ENCODE peak calls at places on chromosomes 13 and 19, in eight cellular contexts. One of them, this sample, is unnamed.

GRCh38 chr19:6803036-6803404 is 30.5 kb downstream of the VAV1 start:
- DNase-seq in left ventricle myocardium superior: no peak
- DNase-seq in stromal cell of bone marrow: no peak
- DNase-seq in NCI-H446 treated with DMSO at 0.1 percent for 48 hours: no peak
- DNase-seq in non-pigmented ciliary epithelial cell: no peak
- DNase-seq in fibroblast of lung: no peak
- DNase-seq in substantia nigra: no peak
- DNase-seq in amygdala: no peak
- DNase-seq in this sample: no peak

GRCh38 chr19:33448159-33448516 is 73.5 kb downstream of the PEPD start:
- DNase-seq in left ventricle myocardium superior: no peak
- DNase-seq in stromal cell of bone marrow: no peak
- DNase-seq in NCI-H446 treated with DMSO at 0.1 percent for 48 hours: no peak
- DNase-seq in non-pigmented ciliary epithelial cell: no peak
- DNase-seq in fibroblast of lung: no peak
- DNase-seq in substantia nigra: no peak
- DNase-seq in amygdala: no peak
- DNase-seq in this sample: no peak

GRCh38 chr13:52162279-52163101 is 3.1 kb upstream of the NEK3 start:
- DNase-seq in left ventricle myocardium superior: no peak
- DNase-seq in stromal cell of bone marrow: peak
- DNase-seq in NCI-H446 treated with DMSO at 0.1 percent for 48 hours: no peak
- DNase-seq in non-pigmented ciliary epithelial cell: no peak
- DNase-seq in fibroblast of lung: peak
- DNase-seq in substantia nigra: no peak
- DNase-seq in amygdala: no peak
- DNase-seq in this sample: no peak

GRCh38 chr13:76425930-76426329 is 460.3 kb downstream of the KCTD12 start:
- DNase-seq in left ventricle myocardium superior: no peak
- DNase-seq in stromal cell of bone marrow: peak
- DNase-seq in NCI-H446 treated with DMSO at 0.1 percent for 48 hours: peak
- DNase-seq in non-pigmented ciliary epithelial cell: peak
- DNase-seq in fibroblast of lung: peak
- DNase-seq in substantia nigra: no peak
- DNase-seq in amygdala: no peak
- DNase-seq in this sample: no peak

GRCh38 chr13:109859216-109859835 is 72.9 kb upstream of the IRS2 start:
- DNase-seq in left ventricle myocardium superior: no peak
- DNase-seq in stromal cell of bone marrow: no peak
- DNase-seq in NCI-H446 treated with DMSO at 0.1 percent for 48 hours: no peak
- DNase-seq in non-pigmented ciliary epithelial cell: no peak
- DNase-seq in fibroblast of lung: no peak
- DNase-seq in substantia nigra: no peak
- DNase-seq in amygdala: no peak
- DNase-seq in this sample: no peak

GRCh38 chr13:51879133-51879532 is 17.4 kb downstream of the CCDC70 start:
- DNase-seq in left ventricle myocardium superior: no peak
- DNase-seq in stromal cell of bone marrow: no peak
- DNase-seq in NCI-H446 treated with DMSO at 0.1 percent for 48 hours: no peak
- DNase-seq in non-pigmented ciliary epithelial cell: no peak
- DNase-seq in fibroblast of lung: no peak
- DNase-seq in substantia nigra: no peak
- DNase-seq in amygdala: no peak
- DNase-seq in this sample: no peak

GRCh38 chr19:38411041-38411712 is 8.3 kb downstream of the FAM98C start:
- DNase-seq in left ventricle myocardium superior: no peak
- DNase-seq in stromal cell of bone marrow: no peak
- DNase-seq in NCI-H446 treated with DMSO at 0.1 percent for 48 hours: no peak
- DNase-seq in non-pigmented ciliary epithelial cell: no peak
- DNase-seq in fibroblast of lung: no peak
- DNase-seq in substantia nigra: no peak
- DNase-seq in amygdala: no peak
- DNase-seq in this sample: no peak

GRCh38 chr19:27774337-27774736 is 1438.6 kb downstream of the UQCRFS1 start:
- DNase-seq in left ventricle myocardium superior: no peak
- DNase-seq in stromal cell of bone marrow: no peak
- DNase-seq in NCI-H446 treated with DMSO at 0.1 percent for 48 hours: no peak
- DNase-seq in non-pigmented ciliary epithelial cell: no peak
- DNase-seq in fibroblast of lung: no peak
- DNase-seq in substantia nigra: no peak
- DNase-seq in amygdala: no peak
- DNase-seq in this sample: no peak

GRCh38 chr19:33436360-33437345 is 63.1 kb downstream of the CEBPG start:
- DNase-seq in left ventricle myocardium superior: no peak
- DNase-seq in stromal cell of bone marrow: no peak
- DNase-seq in NCI-H446 treated with DMSO at 0.1 percent for 48 hours: no peak
- DNase-seq in non-pigmented ciliary epithelial cell: no peak
- DNase-seq in fibroblast of lung: no peak
- DNase-seq in substantia nigra: no peak
- DNase-seq in amygdala: no peak
- DNase-seq in this sample: no peak

GRCh38 chr19:54464624-54465266 is 1.2 kb upstream of the LENG9 start:
- DNase-seq in left ventricle myocardium superior: peak
- DNase-seq in stromal cell of bone marrow: peak
- DNase-seq in NCI-H446 treated with DMSO at 0.1 percent for 48 hours: peak
- DNase-seq in non-pigmented ciliary epithelial cell: no peak
- DNase-seq in fibroblast of lung: peak
- DNase-seq in substantia nigra: peak
- DNase-seq in amygdala: peak
- DNase-seq in this sample: peak

GRCh38 chr13:40578055-40578454 is 88.4 kb downstream of the FOXO1 start:
- DNase-seq in left ventricle myocardium superior: no peak
- DNase-seq in stromal cell of bone marrow: no peak
- DNase-seq in NCI-H446 treated with DMSO at 0.1 percent for 48 hours: peak
- DNase-seq in non-pigmented ciliary epithelial cell: no peak
- DNase-seq in fibroblast of lung: peak
- DNase-seq in substantia nigra: no peak
- DNase-seq in amygdala: no peak
- DNase-seq in this sample: no peak

GRCh38 chr19:16698914-16699313 is 20.7 kb upstream of the NWD1 start:
- DNase-seq in left ventricle myocardium superior: peak
- DNase-seq in stromal cell of bone marrow: no peak
- DNase-seq in NCI-H446 treated with DMSO at 0.1 percent for 48 hours: no peak
- DNase-seq in non-pigmented ciliary epithelial cell: no peak
- DNase-seq in fibroblast of lung: no peak
- DNase-seq in substantia nigra: no peak
- DNase-seq in amygdala: no peak
- DNase-seq in this sample: peak

GRCh38 chr19:12202250-12202649 is 39.4 kb downstream of the ZNF136 start:
- DNase-seq in left ventricle myocardium superior: peak
- DNase-seq in stromal cell of bone marrow: peak
- DNase-seq in NCI-H446 treated with DMSO at 0.1 percent for 48 hours: no peak
- DNase-seq in non-pigmented ciliary epithelial cell: no peak
- DNase-seq in fibroblast of lung: no peak
- DNase-seq in substantia nigra: no peak
- DNase-seq in amygdala: no peak
- DNase-seq in this sample: peak